ENCODE peak calls at places on chromosomes 7 and 10, in ten cellular contexts. Y is cardiac muscle cell, N is left colon, I is SK-N-DZ, Z is GM04503, K is fibroblast of pulmonary artery, C is fibroblast of mammary gland, L is transverse colon, P is nephron progenitor cell, G is Calu3. B is an unnamed sample.

GRCh38 chr7:131745645-131746248 is 189.3 kb upstream of the PODXL start:
- DNase-seq in Y (peak; percentile 60), G (peak; percentile 41), I (no peak), N (peak; percentile 9), K (peak; percentile 59), L (no peak), P (peak; percentile 85), C (peak; percentile 21), Z (no peak), B (peak; percentile 14)

GRCh38 chr7:158252837-158253669 is 334.6 kb downstream of the PTPRN2 start:
- DNase-seq in C (no peak), I (no peak), N (no peak), L (no peak), P (no peak), Z (no peak), K (no peak), Y (no peak), G (no peak), B (no peak)

GRCh38 chr7:24727165-24728120 is 29.8 kb downstream of the GSDME start:
- DNase-seq in I (no peak), P (no peak), N (no peak), K (peak; percentile 53), C (peak; percentile 35), Y (peak; percentile 66), L (no peak), G (no peak), Z (no peak), B (no peak)

GRCh38 chr7:124390301-124390700 is 357.4 kb upstream of the TMEM229A start:
- DNase-seq in K (no peak), N (no peak), P (no peak), C (no peak), L (no peak), Y (no peak), G (no peak), I (no peak), Z (no peak), B (no peak)

GRCh38 chr10:133458710-133459453 is 5.1 kb downstream of the SCART1 start:
- DNase-seq in L (no peak), K (no peak), G (no peak), I (no peak), Y (no peak), P (no peak), Z (no peak), C (no peak), N (no peak), B (no peak)

GRCh38 chr7:25314094-25314708 is 85.9 kb upstream of the NPVF start:
- DNase-seq in Z (no peak), G (peak; percentile 57), K (peak; percentile 21), L (peak; percentile 26), C (no peak), N (peak; percentile 24), P (no peak), I (no peak), Y (peak; percentile 54), B (no peak)

GRCh38 chr10:124602121-124602561 is 140.5 kb downstream of the LHPP start:
- DNase-seq in C (no peak), Y (no peak), P (no peak), G (no peak), I (no peak), L (no peak), N (peak; percentile 4), Z (no peak), K (no peak), B (no peak)

GRCh38 chr7:133230591-133231194 is 22.2 kb upstream of the EXOC4 start:
- DNase-seq in C (peak; percentile 66), Y (peak; percentile 75), L (peak; percentile 35), G (peak; percentile 61), K (peak; percentile 78), P (peak; percentile 53), N (peak; percentile 40), I (peak; percentile 35), Z (no peak), B (peak; percentile 51)

GRCh38 chr7:124398937-124399552 is 366.2 kb upstream of the TMEM229A start:
- DNase-seq in P (no peak), Z (no peak), Y (no peak), K (no peak), I (no peak), G (no peak), L (no peak), N (no peak), C (no peak), B (no peak)

GRCh38 chr7:114921636-114922150 is at the start of gene MDFIC:
- DNase-seq in L (peak; percentile 38), Y (peak; percentile 47), K (no peak), I (no peak), G (no peak), P (peak; percentile 13), Z (no peak), C (no peak), N (peak; percentile 40), B (no peak)

GRCh38 chr7:131186816-131187215 is 140.9 kb upstream of the MKLN1 start:
- DNase-seq in Y (no peak), N (no peak), Z (no peak), I (no peak), C (no peak), G (no peak), L (no peak), K (no peak), P (no peak), B (no peak)

GRCh38 chr10:81866753-81867152 is 8.2 kb upstream of the NRG3 start:
- DNase-seq in L (no peak), C (peak; percentile 2), Z (no peak), K (peak; percentile 71), Y (peak; percentile 66), P (no peak), G (peak; percentile 69), N (no peak), I (no peak), B (peak; percentile 58)

GRCh38 chr7:151304856-151305255 is 36.8 kb upstream of the NUB1 start:
- DNase-seq in P (no peak), N (no peak), L (no peak), G (no peak), Y (peak; percentile 35), I (peak; percentile 36), K (peak; percentile 21), Z (no peak), C (no peak), B (peak; percentile 35)

GRCh38 chr10:120506674-120507073 is 49.6 kb downstream of the PLPP4 start:
- DNase-seq in Y (no peak), C (peak; percentile 8), G (no peak), P (no peak), L (no peak), I (no peak), K (peak; percentile 33), N (no peak), Z (peak; percentile 78), B (no peak)

GRCh38 chr7:151327659-151328058 is 14.0 kb upstream of the NUB1 start:
- DNase-seq in P (no peak), I (no peak), Z (no peak), Y (no peak), C (peak; percentile 83), K (peak; percentile 25), N (no peak), L (no peak), G (no peak), B (peak; percentile 54)

GRCh38 chr10:17026686-17027485 is 102.7 kb downstream of the CUBN start:
- DNase-seq in I (no peak), K (peak; percentile 59), L (no peak), Z (no peak), N (no peak), C (peak; percentile 70), P (no peak), G (no peak), Y (peak; percentile 24), B (peak; percentile 21)

GRCh38 chr7:135939268-135939667 is 37.9 kb downstream of the MTPN start:
- DNase-seq in L (no peak), I (no peak), Y (no peak), K (no peak), P (no peak), G (no peak), Z (no peak), N (no peak), C (no peak), B (no peak)

GRCh38 chr7:73470208-73470607 is 36.6 kb downstream of the FZD9 start:
- DNase-seq in N (no peak), C (peak; percentile 28), K (no peak), I (no peak), P (no peak), Z (no peak), Y (no peak), G (no peak), L (no peak), B (no peak)

GRCh38 chr10:90289037-90289436 is 568.8 kb downstream of the HTR7 start:
- DNase-seq in C (peak; percentile 40), Y (peak; percentile 63), P (no peak), I (no peak), G (no peak), Z (no peak), L (no peak), N (no peak), K (peak; percentile 56), B (peak; percentile 55)

GRCh38 chr7:153472516-153472915 is 579.7 kb upstream of the DPP6 start:
- DNase-seq in L (no peak), K (no peak), G (no peak), P (no peak), Y (no peak), C (no peak), I (no peak), Z (no peak), N (no peak), B (no peak)

GRCh38 chr7:114864278-114864677 is 57.6 kb upstream of the MDFIC start:
- DNase-seq in P (no peak), Z (no peak), Y (no peak), G (no peak), K (no peak), L (no peak), N (no peak), C (peak; percentile 67), I (no peak), B (no peak)

GRCh38 chr7:65722361-65722792 is 150.5 kb upstream of the VKORC1L1 start:
- DNase-seq in Y (peak; percentile 34), C (peak; percentile 33), G (peak; percentile 70), L (peak; percentile 75), I (peak; percentile 39), Z (no peak), P (peak; percentile 62), K (peak; percentile 40), N (peak; percentile 71), B (peak; percentile 14)

GRCh38 chr10:60267802-60268201 is 121.9 kb downstream of the ANK3 start:
- DNase-seq in Y (no peak), N (no peak), C (no peak), P (no peak), K (no peak), G (no peak), L (no peak), Z (no peak), I (no peak), B (no peak)

GRCh38 chr10:102131286-102132170 is 1.3 kb upstream of the PPRC1 start:
- DNase-seq in N (no peak), G (no peak), C (peak; percentile 64), P (no peak), Z (no peak), L (no peak), Y (no peak), K (peak; percentile 23), I (no peak), B (peak; percentile 51)

GRCh38 chr7:114922151-114922651 is 307 bp downstream of the MDFIC start:
- DNase-seq in I (no peak), C (peak; percentile 61), K (peak; percentile 66), G (peak; percentile 36), Y (peak; percentile 79), Z (peak; percentile 28), L (peak; percentile 46), N (peak; percentile 59), P (peak; percentile 66), B (peak; percentile 72)

GRCh38 chr10:33122014-33122788 is 164.2 kb upstream of the ITGB1 start:
- DNase-seq in Z (peak; percentile 88), K (peak; percentile 49), Y (peak; percentile 85), N (no peak), I (no peak), G (no peak), C (peak; percentile 58), L (no peak), P (no peak), B (no peak)

GRCh38 chr10:15316144-15316543 is 54.9 kb downstream of the FAM171A1 start:
- DNase-seq in P (no peak), L (no peak), Y (no peak), C (no peak), I (no peak), G (no peak), K (no peak), N (no peak), Z (no peak), B (peak; percentile 32)

GRCh38 chr10:114131094-114131493 is 42.9 kb downstream of the CCDC186 start:
- DNase-seq in N (no peak), P (no peak), K (no peak), C (no peak), I (no peak), G (no peak), Y (no peak), Z (no peak), L (no peak), B (no peak)

B was measured in mesenchymal stem cell.